ENCODE peak calls at places on chromosomes 2 and 18, in five cellular contexts. One of them, this sample, is unnamed.

GRCh38 chr18:51563401-51563800 is 365.9 kb upstream of the MEX3C start:
- DNase-seq in SK-N-SH: no peak
- DNase-seq in GM23338: no peak
- DNase-seq in K562: no peak
- DNase-seq in breast epithelium: no peak
- DNase-seq in this sample: no peak

GRCh38 chr2:201363857-201364560 is 6.9 kb upstream of the FLACC1 start:
- DNase-seq in SK-N-SH: peak; percentile 28
- DNase-seq in GM23338: peak; percentile 80
- DNase-seq in K562: peak; percentile 12
- DNase-seq in breast epithelium: no peak
- DNase-seq in this sample: no peak

GRCh38 chr2:60297296-60298010 is 256.0 kb downstream of the BCL11A start:
- DNase-seq in SK-N-SH: no peak
- DNase-seq in GM23338: peak; percentile 87
- DNase-seq in K562: peak; percentile 85
- DNase-seq in breast epithelium: no peak
- DNase-seq in this sample: no peak

GRCh38 chr2:83364264-83364663 is 1094.8 kb downstream of the SUCLG1 start:
- DNase-seq in SK-N-SH: no peak
- DNase-seq in GM23338: no peak
- DNase-seq in K562: no peak
- DNase-seq in breast epithelium: no peak
- DNase-seq in this sample: no peak

GRCh38 chr18:58697131-58697530 is 25.9 kb downstream of the MALT1 start:
- DNase-seq in SK-N-SH: no peak
- DNase-seq in GM23338: no peak
- DNase-seq in K562: no peak
- DNase-seq in breast epithelium: no peak
- DNase-seq in this sample: no peak

GRCh38 chr18:76425299-76426101 is 69.5 kb downstream of the ZNF516 start:
- DNase-seq in SK-N-SH: no peak
- DNase-seq in GM23338: peak; percentile 65
- DNase-seq in K562: no peak
- DNase-seq in breast epithelium: no peak
- DNase-seq in this sample: peak; percentile 56

GRCh38 chr2:186064507-186064906 is 325.9 kb downstream of the FSIP2 start:
- DNase-seq in SK-N-SH: no peak
- DNase-seq in GM23338: no peak
- DNase-seq in K562: no peak
- DNase-seq in breast epithelium: no peak
- DNase-seq in this sample: no peak

GRCh38 chr2:96564563-96564962 is 28.0 kb downstream of the ARID5A start:
- DNase-seq in SK-N-SH: no peak
- DNase-seq in GM23338: no peak
- DNase-seq in K562: no peak
- DNase-seq in breast epithelium: no peak
- DNase-seq in this sample: no peak

GRCh38 chr2:30686669-30687068 is 120.6 kb downstream of the CAPN13 start:
- DNase-seq in SK-N-SH: no peak
- DNase-seq in GM23338: no peak
- DNase-seq in K562: no peak
- DNase-seq in breast epithelium: peak; percentile 64
- DNase-seq in this sample: peak; percentile 39

GRCh38 chr2:62817348-62817747 is 111.8 kb downstream of the EHBP1 start:
- DNase-seq in SK-N-SH: no peak
- DNase-seq in GM23338: no peak
- DNase-seq in K562: no peak
- DNase-seq in breast epithelium: no peak
- DNase-seq in this sample: no peak

GRCh38 chr2:235945608-235946140 is 222.5 kb downstream of the GBX2 start:
- DNase-seq in SK-N-SH: no peak
- DNase-seq in GM23338: no peak
- DNase-seq in K562: no peak
- DNase-seq in breast epithelium: no peak
- DNase-seq in this sample: peak; percentile 46

GRCh38 chr2:228840743-228841114 is 430.4 kb downstream of the PID1 start:
- DNase-seq in SK-N-SH: no peak
- DNase-seq in GM23338: no peak
- DNase-seq in K562: no peak
- DNase-seq in breast epithelium: no peak
- DNase-seq in this sample: no peak

GRCh38 chr2:111246620-111247061 is 125.9 kb downstream of the BCL2L11 start:
- DNase-seq in SK-N-SH: no peak
- DNase-seq in GM23338: no peak
- DNase-seq in K562: no peak
- DNase-seq in breast epithelium: no peak
- DNase-seq in this sample: no peak

GRCh38 chr18:61579581-61579980 is 246.4 kb downstream of the CDH20 start:
- DNase-seq in SK-N-SH: no peak
- DNase-seq in GM23338: no peak
- DNase-seq in K562: no peak
- DNase-seq in breast epithelium: no peak
- DNase-seq in this sample: no peak

DNA sequence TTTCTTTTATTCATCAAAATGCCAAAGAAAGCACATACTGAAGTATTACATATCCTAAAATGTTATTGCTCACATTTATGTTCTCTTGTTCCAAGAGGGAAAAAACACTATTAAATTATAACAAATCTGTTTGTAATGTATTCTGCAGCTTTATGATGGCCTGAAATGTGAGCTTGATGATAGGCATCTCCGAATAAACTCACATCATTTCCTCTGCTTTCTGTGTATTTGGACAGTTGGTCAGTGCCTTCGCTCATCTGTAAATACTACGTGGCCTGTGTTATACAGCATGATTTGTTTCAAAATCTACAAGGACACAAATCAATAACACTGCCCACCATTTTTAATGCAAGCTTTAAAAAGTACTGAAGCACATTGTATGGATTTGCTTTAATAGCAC is 672.8 kb upstream of the SYT4 start:
- DNase-seq in SK-N-SH: no peak
- DNase-seq in GM23338: no peak
- DNase-seq in K562: no peak
- DNase-seq in breast epithelium: no peak
- DNase-seq in this sample: no peak
- TF ChIP-seq POLR2AphosphoS5 in SK-N-SH: no peak
- TF ChIP-seq POLR2AphosphoS5 in GM23338: no peak
- TF ChIP-seq POLR2AphosphoS5 in K562: no peak
- TF ChIP-seq POLR2AphosphoS5 in breast epithelium: no peak
- TF ChIP-seq POLR2AphosphoS5 in this sample: no peak

GRCh38 chr18:71485578-71485977 is 1058.6 kb downstream of the CBLN2 start:
- DNase-seq in SK-N-SH: no peak
- DNase-seq in GM23338: no peak
- DNase-seq in K562: no peak
- DNase-seq in breast epithelium: no peak
- DNase-seq in this sample: no peak
- TF ChIP-seq POLR2AphosphoS5 in SK-N-SH: no peak
- TF ChIP-seq POLR2AphosphoS5 in GM23338: no peak
- TF ChIP-seq POLR2AphosphoS5 in K562: no peak
- TF ChIP-seq POLR2AphosphoS5 in breast epithelium: no peak
- TF ChIP-seq POLR2AphosphoS5 in this sample: no peak

GRCh38 chr2:189896809-189897208 is 112.6 kb downstream of the PMS1 start:
- DNase-seq in SK-N-SH: no peak
- DNase-seq in GM23338: no peak
- DNase-seq in K562: no peak
- DNase-seq in breast epithelium: no peak
- DNase-seq in this sample: no peak
- TF ChIP-seq POLR2AphosphoS5 in SK-N-SH: no peak
- TF ChIP-seq POLR2AphosphoS5 in GM23338: no peak
- TF ChIP-seq POLR2AphosphoS5 in K562: no peak
- TF ChIP-seq POLR2AphosphoS5 in breast epithelium: no peak
- TF ChIP-seq POLR2AphosphoS5 in this sample: no peak

DNA sequence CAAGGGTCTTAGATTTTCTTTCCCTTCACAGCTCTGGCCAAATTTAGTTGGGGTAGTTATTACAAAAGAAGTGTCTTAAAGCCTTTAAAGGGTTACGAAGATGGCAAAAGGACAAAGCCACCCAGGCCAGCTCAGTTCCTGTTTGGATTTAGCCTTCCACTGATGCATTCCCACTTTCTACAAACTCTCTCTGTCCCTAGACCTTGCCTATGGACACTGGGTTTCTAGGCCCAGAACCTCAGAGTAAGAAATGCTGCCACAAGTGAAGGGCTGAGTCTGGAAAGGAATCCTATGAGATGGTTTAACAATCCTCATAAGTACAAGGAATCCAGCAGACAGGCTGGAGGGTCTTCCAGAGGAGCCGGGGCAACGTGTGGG is 13.4 kb downstream of the NFE2L2 start:
- DNase-seq in SK-N-SH: no peak
- DNase-seq in GM23338: no peak
- DNase-seq in K562: no peak
- DNase-seq in breast epithelium: no peak
- DNase-seq in this sample: no peak
- TF ChIP-seq POLR2AphosphoS5 in SK-N-SH: no peak
- TF ChIP-seq POLR2AphosphoS5 in GM23338: no peak
- TF ChIP-seq POLR2AphosphoS5 in K562: no peak
- TF ChIP-seq POLR2AphosphoS5 in breast epithelium: no peak
- TF ChIP-seq POLR2AphosphoS5 in this sample: no peak

GRCh38 chr2:148507970-148508369 is 136.6 kb upstream of the EPC2 start:
- DNase-seq in SK-N-SH: no peak
- DNase-seq in GM23338: peak; percentile 33
- DNase-seq in K562: no peak
- DNase-seq in breast epithelium: no peak
- DNase-seq in this sample: no peak

GRCh38 chr2:148513425-148513824 is 131.1 kb upstream of the EPC2 start:
- DNase-seq in SK-N-SH: no peak
- DNase-seq in GM23338: no peak
- DNase-seq in K562: no peak
- DNase-seq in breast epithelium: no peak
- DNase-seq in this sample: no peak

GRCh38 chr2:148508878-148509702 is 135.5 kb upstream of the EPC2 start:
- DNase-seq in SK-N-SH: peak; percentile 77
- DNase-seq in GM23338: peak; percentile 97
- DNase-seq in K562: peak; percentile 67
- DNase-seq in breast epithelium: peak; percentile 62
- DNase-seq in this sample: peak; percentile 86

GRCh38 chr2:148511883-148512282 is 132.7 kb upstream of the EPC2 start:
- DNase-seq in SK-N-SH: no peak
- DNase-seq in GM23338: no peak
- DNase-seq in K562: no peak
- DNase-seq in breast epithelium: no peak
- DNase-seq in this sample: no peak

GRCh38 chr2:148509703-148510036 is 134.9 kb upstream of the EPC2 start:
- DNase-seq in SK-N-SH: no peak
- DNase-seq in GM23338: no peak
- DNase-seq in K562: no peak
- DNase-seq in breast epithelium: no peak
- DNase-seq in this sample: no peak
- TF ChIP-seq POLR2AphosphoS5 in SK-N-SH: no peak
- TF ChIP-seq POLR2AphosphoS5 in GM23338: no peak
- TF ChIP-seq POLR2AphosphoS5 in K562: no peak
- TF ChIP-seq POLR2AphosphoS5 in breast epithelium: no peak
- TF ChIP-seq POLR2AphosphoS5 in this sample: no peak

GRCh38 chr2:206798009-206798408 is 32.6 kb downstream of the FASTKD2 start:
- DNase-seq in SK-N-SH: no peak
- DNase-seq in GM23338: no peak
- DNase-seq in K562: no peak
- DNase-seq in breast epithelium: no peak
- DNase-seq in this sample: no peak
- TF ChIP-seq POLR2AphosphoS5 in SK-N-SH: no peak
- TF ChIP-seq POLR2AphosphoS5 in GM23338: no peak
- TF ChIP-seq POLR2AphosphoS5 in K562: no peak
- TF ChIP-seq POLR2AphosphoS5 in breast epithelium: no peak
- TF ChIP-seq POLR2AphosphoS5 in this sample: no peak

GRCh38 chr2:148965596-148966431 is 72.7 kb upstream of the LYPD6B start:
- DNase-seq in SK-N-SH: no peak
- DNase-seq in GM23338: no peak
- DNase-seq in K562: no peak
- DNase-seq in breast epithelium: no peak
- DNase-seq in this sample: no peak
- TF ChIP-seq POLR2AphosphoS5 in SK-N-SH: no peak
- TF ChIP-seq POLR2AphosphoS5 in GM23338: no peak
- TF ChIP-seq POLR2AphosphoS5 in K562: no peak
- TF ChIP-seq POLR2AphosphoS5 in breast epithelium: no peak
- TF ChIP-seq POLR2AphosphoS5 in this sample: no peak